ENCODE peak calls at places on chromosomes 13 and 19, in eight cellular contexts. I is effector memory CD8-positive, alpha-beta T cell; F is frontal cortex; E is smooth muscle cell of the brain vasculature; G is MV-4-11; T is M059J; X is AG10803; O is activated naive CD8-positive, alpha-beta T cell treated with anti-CD3 and anti-CD28 coated beads, Interleukin-2, amount 50 U/mL, for 24 hours. C is an unnamed sample.
A peak's percentile ranks its signal among the peaks of the same experiment; 100 is the strongest.

GRCh38 chr13:80408270-80408669 is 67.3 kb upstream of the SPRY2 start:
- DNase-seq in I (no peak), F (no peak), E (no peak), G (no peak), T (peak; percentile 25), X (no peak), O (no peak), C (no peak)

GRCh38 chr13:39496487-39496998 is 106.5 kb downstream of the LHFPL6 start:
- DNase-seq in I (no peak), F (no peak), E (no peak), G (no peak), T (no peak), X (no peak), O (no peak), C (no peak)

GRCh38 chr13:27168870-27169525 is 2.6 kb downstream of the USP12 start:
- DNase-seq in I (no peak), F (no peak), E (no peak), G (peak; percentile 26), T (no peak), X (peak; percentile 28), O (no peak), C (no peak)

GRCh38 chr13:39341238-39341637 is 261.8 kb downstream of the LHFPL6 start:
- DNase-seq in I (no peak), F (no peak), E (no peak), G (no peak), T (no peak), X (no peak), O (no peak), C (no peak)

GRCh38 chr13:44158741-44159632 is 214.6 kb upstream of the SERP2 start:
- DNase-seq in I (no peak), F (no peak), E (no peak), G (no peak), T (peak; percentile 83), X (no peak), O (no peak), C (no peak)

GRCh38 chr19:10454267-10454666 is 33.9 kb downstream of the PDE4A start:
- DNase-seq in I (no peak), F (peak; percentile 74), E (no peak), G (no peak), T (peak; percentile 22), X (no peak), O (no peak), C (peak; percentile 93)

GRCh38 chr13:38826182-38826813 is 139.4 kb downstream of the FREM2 start:
- DNase-seq in I (no peak), F (no peak), E (no peak), G (no peak), T (no peak), X (no peak), O (no peak), C (no peak)

GRCh38 chr19:45879971-45880370 is 6.0 kb downstream of the IRF2BP1 start:
- DNase-seq in I (no peak), F (no peak), E (no peak), G (no peak), T (no peak), X (no peak), O (no peak), C (no peak)

GRCh38 chr19:39558623-39559117 is 18.7 kb upstream of the EID2 start:
- DNase-seq in I (no peak), F (no peak), E (no peak), G (no peak), T (no peak), X (no peak), O (no peak), C (no peak)

GRCh38 chr13:110676511-110677204 is 29.3 kb downstream of the CARS2 start:
- DNase-seq in I (peak; percentile 8), F (no peak), E (no peak), G (peak; percentile 79), T (no peak), X (no peak), O (peak; percentile 35), C (no peak)

GRCh38 chr19:53945441-53945840 is 17.3 kb upstream of the CACNG8 start:
- DNase-seq in I (no peak), F (no peak), E (no peak), G (peak; percentile 39), T (peak; percentile 28), X (no peak), O (no peak), C (peak; percentile 35)

GRCh38 chr19:17125728-17126677 is 50.4 kb downstream of the MYO9B start:
- DNase-seq in I (peak; percentile 81), F (peak; percentile 47), E (no peak), G (peak; percentile 90), T (no peak), X (no peak), O (peak; percentile 65), C (no peak)

C was measured in neural progenitor cell.